ENCODE peak calls at places on chromosomes 4 and X, in ten cellular contexts. P is keratinocyte; K is body of pancreas; S is SK-N-SH; H is kidney epithelial cell; B is foreskin fibroblast; M is heart right ventricle; F is fibroblast of the aortic adventitia; O is NB4; J is CD4-positive, alpha-beta memory T cell. L is an unnamed sample.

GRCh38 chrX:25016938-25017598 is 1.3 kb upstream of the ARX start:
- DNase-seq in H (no peak), S (no peak), P (no peak), J (no peak), M (no peak), B (no peak), K (no peak), F (no peak), O (no peak), L (no peak)

GRCh38 chr4:82797591-82798081 is 960 bp downstream of the SCD5 start:
- DNase-seq in F (peak; percentile 31), M (peak; percentile 28), S (peak; percentile 75), K (no peak), P (no peak), H (no peak), J (no peak), O (peak; percentile 31), B (peak; percentile 67), L (no peak)

GRCh38 chrX:9378980-9379696 is 85.7 kb upstream of the TBL1X start:
- DNase-seq in P (no peak), O (peak; percentile 79), K (no peak), B (peak; percentile 39), F (peak; percentile 17), M (no peak), S (no peak), J (no peak), H (no peak), L (no peak)

GRCh38 chr4:186624951-186625350 is 69.6 kb upstream of the MTNR1A start:
- DNase-seq in S (no peak), B (peak; percentile 55), F (peak; percentile 70), M (no peak), K (no peak), P (no peak), O (no peak), H (no peak), J (no peak), L (peak; percentile 48)

GRCh38 chrX:134603806-134604700 is 54.2 kb downstream of the PLAC1 start:
- DNase-seq in P (peak; percentile 38), B (peak; percentile 92), F (peak; percentile 95), J (no peak), K (no peak), M (no peak), H (no peak), S (no peak), O (no peak), L (peak; percentile 70)

GRCh38 chr4:76753814-76754213 is 144.1 kb downstream of the SOWAHB start:
- DNase-seq in K (no peak), B (peak; percentile 96), O (no peak), S (no peak), M (no peak), J (no peak), P (no peak), H (peak; percentile 81), F (peak; percentile 77), L (peak; percentile 93)

GRCh38 chr4:165293061-165293460 is 34.4 kb upstream of the MSMO1 start:
- DNase-seq in O (peak; percentile 13), H (no peak), K (no peak), S (no peak), J (no peak), M (no peak), P (no peak), F (no peak), B (peak; percentile 29), L (no peak)

GRCh38 chr4:177473991-177474390 is 31.8 kb upstream of the AGA start:
- DNase-seq in P (no peak), J (no peak), K (no peak), H (no peak), B (no peak), S (peak; percentile 19), O (no peak), M (no peak), F (no peak), L (no peak)

GRCh38 chr4:88817740-88818139 is 120.1 kb upstream of the NAP1L5 start:
- DNase-seq in F (no peak), M (no peak), K (no peak), B (no peak), S (no peak), P (no peak), H (no peak), J (no peak), O (no peak), L (no peak)

GRCh38 chr4:88818650-88819470 is 121.2 kb upstream of the NAP1L5 start:
- DNase-seq in M (no peak), O (peak; percentile 52), P (no peak), H (peak; percentile 2), F (peak; percentile 74), J (peak; percentile 49), K (peak; percentile 64), B (peak; percentile 75), S (peak; percentile 13), L (peak; percentile 20)

GRCh38 chr4:88820723-88821368 is 123.2 kb upstream of the NAP1L5 start:
- DNase-seq in O (no peak), B (peak; percentile 41), F (no peak), H (no peak), J (no peak), P (no peak), S (no peak), M (no peak), K (no peak), L (no peak)

GRCh38 chr4:88823058-88823919 is 125.7 kb upstream of the NAP1L5 start:
- DNase-seq in F (peak; percentile 97), P (no peak), S (peak; percentile 26), H (peak; percentile 76), O (peak; percentile 78), K (peak; percentile 96), B (peak; percentile 97), J (peak; percentile 91), M (peak; percentile 82), L (peak; percentile 90)

DNA sequence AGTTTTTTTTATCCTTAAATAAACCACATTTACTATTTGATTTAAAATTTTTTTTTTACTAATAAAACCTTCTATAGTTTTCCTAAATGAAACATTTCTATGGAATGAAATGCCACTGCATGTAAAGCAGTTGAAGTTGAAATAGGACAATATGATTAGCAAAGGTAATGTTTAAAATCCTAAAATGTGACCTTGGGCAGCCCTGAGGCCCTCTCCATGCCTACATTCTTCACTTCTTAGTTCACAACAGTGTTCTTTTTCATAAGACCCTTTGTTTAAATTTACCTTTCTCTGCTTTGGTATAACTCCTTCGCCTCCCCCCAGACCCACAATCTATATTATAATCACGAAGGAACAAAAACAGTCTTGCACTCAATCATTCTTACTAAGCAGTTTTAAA is 124.4 kb upstream of the NAP1L5 start:
- DNase-seq in K (no peak), M (no peak), S (no peak), O (no peak), H (no peak), P (no peak), B (no peak), F (no peak), J (no peak), L (no peak)
- H3K4me3 ChIP-seq in K (peak overlapping the region; percentile 43), M (peak overlapping the region; percentile 65), S (peak overlapping the region; percentile 59), O (no peak overlapping the region), H (no peak overlapping the region), P (no peak overlapping the region), B (peak overlapping the region; percentile 62), F (peak overlapping the region; percentile 78), J (peak overlapping the region; percentile 57), L (peak overlapping the region; percentile 78)

GRCh38 chr4:108172780-108173598 is 4.3 kb upstream of the LEF1 start:
- DNase-seq in S (peak; percentile 83), O (no peak), M (peak; percentile 28), F (peak; percentile 18), H (no peak), P (no peak), J (peak; percentile 69), K (peak; percentile 53), B (peak; percentile 78), L (no peak)

GRCh38 chr4:108173599-108174057 is 4.9 kb upstream of the LEF1 start:
- DNase-seq in B (no peak), P (no peak), S (no peak), J (no peak), M (no peak), H (no peak), O (no peak), K (no peak), F (no peak), L (no peak)

GRCh38 chr4:108172231-108172779 is 3.6 kb upstream of the LEF1 start:
- DNase-seq in M (no peak), H (no peak), O (no peak), F (no peak), B (peak; percentile 65), K (no peak), P (no peak), S (peak; percentile 87), J (peak; percentile 41), L (no peak)

GRCh38 chr4:108170729-108171540 is 2.2 kb upstream of the LEF1 start:
- DNase-seq in S (no peak), H (no peak), O (no peak), M (no peak), J (no peak), P (no peak), F (no peak), K (no peak), B (peak; percentile 11), L (no peak)

DNA sequence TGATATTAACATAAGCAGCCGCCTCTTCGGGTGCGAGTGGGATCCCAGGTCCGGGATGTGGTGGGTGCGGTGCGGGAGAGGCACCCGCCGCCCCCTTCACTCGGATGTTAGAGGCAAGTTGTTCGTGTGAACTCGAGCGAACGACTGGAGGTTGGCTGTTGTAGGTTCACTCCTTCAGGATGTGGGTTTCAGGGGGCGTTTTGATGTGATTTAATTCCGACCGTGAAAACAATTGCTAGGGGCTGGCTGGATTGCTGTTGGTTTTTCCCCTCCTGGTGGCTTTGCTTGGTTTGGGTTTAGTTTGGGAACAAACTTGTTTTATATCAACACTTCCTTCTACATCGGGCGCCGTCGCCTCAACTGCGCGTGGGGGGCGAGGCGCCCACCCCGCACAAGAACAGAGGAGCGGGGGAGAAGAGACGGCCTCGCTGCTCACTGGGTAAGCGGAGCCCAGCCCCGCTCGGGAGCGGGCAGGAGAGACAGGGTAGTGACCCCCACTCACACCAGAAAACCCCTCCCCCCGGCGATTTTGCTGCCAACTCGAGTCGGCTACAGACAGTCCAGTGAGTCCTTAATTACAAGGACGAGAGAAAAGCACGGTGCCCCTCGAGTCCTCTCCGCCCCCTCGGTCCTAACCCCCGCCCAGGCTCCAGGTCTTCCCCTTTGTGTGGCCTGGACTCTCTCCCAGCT is 3.0 kb upstream of the LEF1 start:
- DNase-seq in P (no peak), F (no peak), O (no peak), K (no peak), B (no peak), J (peak; percentile 82), H (no peak), M (no peak), S (peak; percentile 27), L (no peak)
- H3K4me3 ChIP-seq in P (no peak overlapping the region), F (no peak overlapping the region), O (no peak overlapping the region), K (no peak overlapping the region), B (no peak overlapping the region), J (peak overlapping the region; percentile 79), H (peak overlapping the region; percentile 10), M (peak overlapping the region; percentile 62), S (no peak overlapping the region), L (no peak overlapping the region)

DNA sequence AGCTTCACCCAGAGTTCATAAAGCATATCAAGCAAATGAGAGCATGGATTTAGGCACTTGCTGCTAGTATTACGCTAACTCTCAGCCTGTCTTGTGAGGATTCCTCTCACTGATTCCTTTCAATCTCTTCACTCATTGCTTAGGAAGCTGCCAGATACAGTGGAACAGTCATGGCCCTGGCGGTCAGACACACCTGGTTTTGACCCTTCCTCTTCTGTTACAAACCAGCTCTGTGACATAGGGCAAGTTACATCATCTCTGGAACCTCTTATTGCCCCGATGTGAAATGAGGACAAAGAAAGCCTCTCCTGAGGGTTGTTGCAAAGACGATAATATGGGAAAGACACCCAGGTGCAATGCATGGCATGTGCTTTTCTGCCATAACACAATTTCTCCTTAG is 12.2 kb downstream of the FRAS1 start:
- DNase-seq in K (no peak), O (no peak), M (no peak), H (no peak), P (no peak), B (no peak), J (no peak), F (no peak), S (no peak), L (no peak)
- H3K4me3 ChIP-seq in K (no peak overlapping the region), O (no peak overlapping the region), M (no peak overlapping the region), H (no peak overlapping the region), P (no peak overlapping the region), B (no peak overlapping the region), J (no peak overlapping the region), F (no peak overlapping the region), S (no peak overlapping the region), L (no peak overlapping the region)

DNA sequence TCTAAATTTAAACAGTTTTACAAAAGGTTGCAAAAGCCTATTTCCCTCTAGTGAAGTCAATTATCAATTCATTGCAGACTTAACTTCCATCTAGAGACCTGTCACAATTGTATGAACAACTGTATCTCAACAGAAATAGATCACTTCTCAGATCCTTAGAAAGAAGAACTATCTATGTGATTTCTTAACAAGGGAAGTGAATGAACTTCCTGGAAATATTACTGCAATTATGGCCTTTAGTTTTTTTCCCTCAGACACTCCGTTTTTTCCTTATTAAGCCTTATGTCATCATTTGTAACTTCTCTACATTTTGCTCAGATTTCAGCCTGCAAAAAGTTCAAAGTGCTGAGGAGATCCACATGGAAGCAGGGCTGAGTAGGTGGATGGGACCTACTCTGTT is 112.1 kb downstream of the NYX start:
- DNase-seq in P (no peak), B (no peak), K (no peak), O (peak; percentile 11), M (no peak), S (no peak), J (no peak), F (no peak), H (no peak), L (no peak)
- H3K4me3 ChIP-seq in P (no peak overlapping the region), B (no peak overlapping the region), K (no peak overlapping the region), O (no peak overlapping the region), M (no peak overlapping the region), S (no peak overlapping the region), J (no peak overlapping the region), F (no peak overlapping the region), H (no peak overlapping the region), L (no peak overlapping the region)